ENCODE peak calls at places on chromosome 1, in nine cellular contexts. Q, A, P, J, H, Z, T, S and I are unnamed samples.

GRCh38 chr1:236645016-236645680 is 40.8 kb upstream of the HEATR1 start:
- DNase-seq in A (no peak), Z (no peak), J (no peak), P (no peak), H (no peak), S (no peak), Q (no peak), T (no peak), I (no peak)

GRCh38 chr1:78687914-78688313 is 38.3 kb downstream of the IFI44 start:
- DNase-seq in J (no peak), P (no peak), S (no peak), T (no peak), H (no peak), A (no peak), Z (no peak), Q (no peak), I (no peak)

GRCh38 chr1:50450861-50451653 is 27.8 kb upstream of the DMRTA2 start:
- DNase-seq in H (no peak), Z (no peak), P (no peak), Q (no peak), A (no peak), S (no peak), T (no peak), J (no peak), I (no peak)

GRCh38 chr1:65812065-65812464 is 19.4 kb downstream of the PDE4B start:
- DNase-seq in P (no peak), A (no peak), H (no peak), T (peak; percentile 86), Q (peak; percentile 38), Z (no peak), S (no peak), J (no peak), I (no peak)

GRCh38 chr1:21154717-21155116 is 22.0 kb downstream of the EIF4G3 start:
- DNase-seq in J (no peak), T (no peak), S (no peak), P (no peak), H (no peak), Z (no peak), Q (no peak), A (no peak), I (no peak)

GRCh38 chr1:234689236-234689635 is 79.3 kb upstream of the IRF2BP2 start:
- DNase-seq in J (no peak), S (no peak), Z (no peak), T (no peak), Q (no peak), A (no peak), H (no peak), P (no peak), I (no peak)

GRCh38 chr1:52907068-52907811 is 14.3 kb downstream of the ECHDC2 start:
- DNase-seq in A (no peak), Z (no peak), T (no peak), P (no peak), J (no peak), S (no peak), Q (peak; percentile 41), H (no peak), I (no peak)

GRCh38 chr1:115839706-115840095 is 1.2 kb downstream of the NHLH2 start:
- DNase-seq in A (no peak), H (no peak), Q (no peak), Z (no peak), J (no peak), P (no peak), S (no peak), T (no peak), I (no peak)

GRCh38 chr1:179883040-179883501 is 986 bp downstream of the TOR1AIP1 start:
- DNase-seq in P (no peak), H (no peak), Q (peak; percentile 38), J (no peak), T (no peak), A (no peak), S (no peak), Z (no peak), I (no peak)

GRCh38 chr1:42576935-42577334 is 81.3 kb upstream of the PPIH start:
- DNase-seq in J (no peak), Z (no peak), A (no peak), T (no peak), H (no peak), Q (no peak), S (no peak), P (no peak), I (no peak)

GRCh38 chr1:62687421-62687902 is 724 bp downstream of the DOCK7 start:
- DNase-seq in J (peak; percentile 1), A (no peak), Z (no peak), T (peak; percentile 11), P (peak; percentile 48), H (no peak), S (peak; percentile 67), Q (peak; percentile 19), I (no peak)

GRCh38 chr1:19072285-19072981 is 116.0 kb upstream of the IFFO2 start:
- DNase-seq in A (no peak), P (peak; percentile 42), T (no peak), S (no peak), Z (no peak), Q (no peak), H (no peak), J (no peak), I (no peak)

GRCh38 chr1:101285922-101286568 is 49.2 kb downstream of the S1PR1 start:
- DNase-seq in Q (no peak), T (no peak), J (no peak), S (no peak), H (no peak), P (no peak), Z (no peak), A (no peak), I (no peak)

GRCh38 chr1:21337459-21337930 is 47.2 kb upstream of the ECE1 start:
- DNase-seq in Q (no peak), P (no peak), T (no peak), S (no peak), A (no peak), Z (no peak), J (no peak), H (no peak), I (no peak)

GRCh38 chr1:25819496-25820246 is at the start of gene MTFR1L:
- DNase-seq in H (peak; percentile 73), T (peak; percentile 34), S (peak; percentile 91), J (peak; percentile 89), Q (peak; percentile 92), A (peak; percentile 88), Z (no peak), P (peak; percentile 92), I (no peak)

GRCh38 chr1:215710340-215710971 is 143.4 kb downstream of the KCTD3 start:
- DNase-seq in A (no peak), T (peak; percentile 29), Z (no peak), Q (peak; percentile 31), S (peak; percentile 51), H (no peak), P (no peak), J (no peak), I (no peak)
- TF ChIP-seq CTCF in A (no peak), T (peak; percentile 78), Z (peak; percentile 37), Q (peak; percentile 43), S (peak; percentile 69), H (peak; percentile 21), P (peak; percentile 14), J (no peak), I (no peak)

GRCh38 chr1:205772607-205773032 is 2.7 kb downstream of the RAB29 start:
- DNase-seq in Q (no peak), Z (no peak), P (no peak), H (no peak), A (no peak), J (no peak), S (no peak), T (no peak), I (no peak)
- H3K27ac ChIP-seq in Q (no peak overlapping the region), Z (no peak overlapping the region), P (no peak overlapping the region), H (no peak overlapping the region), A (no peak overlapping the region), J (no peak overlapping the region), S (no peak overlapping the region), T (no peak overlapping the region), I (no peak overlapping the region)

DNA sequence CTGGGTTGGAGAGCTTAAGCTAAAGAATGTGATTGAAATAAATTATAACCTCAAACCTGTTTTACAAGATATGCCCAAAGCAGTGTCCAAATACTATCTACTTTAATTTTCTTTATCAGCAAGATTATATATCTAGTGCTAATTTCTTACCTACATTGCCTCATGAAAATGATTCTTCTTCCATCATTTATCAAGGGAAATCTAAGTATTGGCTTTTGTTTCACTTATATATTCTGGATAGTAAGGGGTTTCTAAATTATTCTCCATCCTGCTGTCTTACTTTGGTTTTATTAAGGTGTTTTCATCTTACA is 81.2 kb downstream of the PHTF1 start:
- DNase-seq in P (no peak), Z (no peak), Q (no peak), H (no peak), T (no peak), S (no peak), J (no peak), A (no peak), I (no peak)
- TF ChIP-seq CTCF in P (no peak), Z (peak; percentile 50), Q (peak; percentile 14), H (no peak), T (no peak), S (no peak), J (peak; percentile 19), A (no peak), I (no peak)

GRCh38 chr1:16980473-16981268 is at the start of gene MFAP2:
- DNase-seq in P (no peak), Z (no peak), J (no peak), A (no peak), T (no peak), S (peak; percentile 84), H (no peak), Q (no peak), I (no peak)

GRCh38 chr1:16978139-16978538 is 2.3 kb downstream of the MFAP2 start:
- DNase-seq in H (no peak), Q (no peak), J (no peak), A (no peak), S (no peak), P (no peak), Z (no peak), T (no peak), I (no peak)

GRCh38 chr1:16978589-16979474 is 1.6 kb downstream of the MFAP2 start:
- DNase-seq in S (peak; percentile 49), A (peak; percentile 89), T (peak; percentile 54), P (peak; percentile 77), J (no peak), Q (no peak), Z (peak; percentile 57), H (peak; percentile 31), I (no peak)

GRCh38 chr1:16981269-16981849 is 939 bp upstream of the MFAP2 start:
- DNase-seq in S (no peak), T (peak; percentile 91), H (no peak), Q (peak; percentile 72), J (no peak), A (no peak), P (no peak), Z (peak; percentile 87), I (no peak)

DNA sequence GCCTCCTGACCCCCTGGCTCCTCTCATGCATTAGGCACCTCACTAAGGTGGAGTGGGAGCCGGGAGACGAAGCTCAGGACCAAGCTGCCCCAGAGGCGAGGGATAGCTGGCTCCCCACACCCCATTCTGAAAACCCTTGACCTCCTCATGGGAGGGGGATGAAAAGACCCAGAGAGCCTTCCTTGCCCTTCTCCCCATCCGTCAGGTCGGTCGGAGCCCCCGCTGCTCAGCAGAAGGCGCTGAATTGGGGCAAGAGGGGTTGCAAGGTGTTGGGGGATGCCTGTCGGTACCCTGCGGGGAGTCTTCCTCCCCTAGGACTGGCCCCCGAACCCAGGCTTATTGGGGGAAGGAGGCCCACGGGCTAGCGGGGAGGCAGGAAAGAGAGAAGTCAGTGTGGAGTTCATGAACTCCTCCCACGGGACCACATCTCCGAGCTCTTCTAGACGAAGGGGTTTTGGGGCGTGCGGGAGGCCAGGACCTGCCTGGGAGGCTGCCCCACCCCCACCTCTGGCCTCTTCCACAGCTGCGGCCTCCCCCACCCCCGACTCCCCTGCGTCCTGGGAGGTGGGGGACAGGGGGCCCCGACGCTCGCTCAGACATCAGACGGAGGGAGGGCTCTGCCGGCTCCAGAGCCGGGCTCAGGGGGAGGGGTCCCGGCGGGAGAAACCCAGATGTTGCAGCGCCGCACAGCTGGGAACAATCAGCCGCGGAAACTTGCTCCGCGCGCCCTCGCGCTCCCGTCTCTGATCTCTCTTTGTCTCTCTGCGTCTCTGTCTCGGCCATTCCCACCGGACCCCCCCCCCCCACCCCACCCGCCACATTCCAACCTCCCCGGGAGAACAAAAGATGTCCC is 719 bp downstream of the MFAP2 start:
- DNase-seq in S (peak; percentile 71), P (no peak), A (no peak), J (no peak), Q (no peak), H (no peak), T (no peak), Z (no peak), I (no peak)
- H3K27ac ChIP-seq in S (no peak overlapping the region), P (no peak overlapping the region), A (peak overlapping the region; percentile 97), J (no peak overlapping the region), Q (peak overlapping the region; percentile 73), H (peak overlapping the region; percentile 79), T (peak overlapping the region; percentile 81), Z (peak overlapping the region; percentile 73), I (peak overlapping the region; percentile 94)